ENCODE peak calls at places on chromosomes 12 and 14, in seven cellular contexts. T, U, Q, P, C, O and E are unnamed samples.

GRCh38 chr14:60514378-60515243 is 5.7 kb downstream of the SIX6 start:
- DNase-seq in T (no peak), U (no peak), Q (no peak), P (peak; percentile 17), C (no peak), O (peak; percentile 85), E (no peak)

GRCh38 chr12:55955344-55955743 is 10.5 kb downstream of the PMEL start:
- DNase-seq in T (no peak), U (no peak), Q (no peak), P (no peak), C (no peak), O (no peak), E (no peak)

GRCh38 chr12:6635856-6636521 is at the start of gene LPAR5:
- DNase-seq in T (peak; percentile 13), U (peak; percentile 91), Q (no peak), P (peak; percentile 48), C (no peak), O (no peak), E (peak; percentile 85)

GRCh38 chr12:63869656-63870055 is 25.2 kb downstream of the SRGAP1 start:
- DNase-seq in T (peak; percentile 19), U (no peak), Q (no peak), P (no peak), C (no peak), O (no peak), E (no peak)

GRCh38 chr12:76878899-76879709 is at the start of gene CSRP2:
- DNase-seq in T (peak; percentile 61), U (peak; percentile 89), Q (peak; percentile 63), P (peak; percentile 86), C (peak; percentile 61), O (peak; percentile 96), E (peak; percentile 91)

GRCh38 chr12:6775775-6776174 is 3.5 kb downstream of the LAG3 start:
- DNase-seq in T (no peak), U (no peak), Q (no peak), P (no peak), C (no peak), O (no peak), E (no peak)

GRCh38 chr14:74296037-74296467 is 6.7 kb downstream of the ABCD4 start:
- DNase-seq in T (no peak), U (no peak), Q (no peak), P (no peak), C (no peak), O (no peak), E (no peak)

GRCh38 chr12:115355301-115355700 is 671.3 kb upstream of the TBX3 start:
- DNase-seq in T (no peak), U (no peak), Q (no peak), P (no peak), C (no peak), O (no peak), E (no peak)

GRCh38 chr14:58820032-58820431 is 182.3 kb downstream of the DACT1 start:
- DNase-seq in T (no peak), U (no peak), Q (no peak), P (no peak), C (no peak), O (no peak), E (no peak)

GRCh38 chr12:53441040-53441833 is at the start of gene PRR13:
- DNase-seq in T (peak; percentile 99), U (peak; percentile 98), Q (peak; percentile 100), P (peak; percentile 99), C (peak; percentile 99), O (peak; percentile 96), E (peak; percentile 99)

GRCh38 chr14:105871590-105871989 is 345.2 kb downstream of the TMEM121 start:
- DNase-seq in T (no peak), U (no peak), Q (no peak), P (no peak), C (no peak), O (no peak), E (no peak)

GRCh38 chr12:42143401-42144173 is 1.1 kb downstream of the GXYLT1 start:
- DNase-seq in T (peak; percentile 33), U (no peak), Q (no peak), P (no peak), C (no peak), O (no peak), E (no peak)

GRCh38 chr12:31832740-31833540 is 104.1 kb upstream of the AMN1 start:
- DNase-seq in T (no peak), U (no peak), Q (no peak), P (no peak), C (peak; percentile 24), O (no peak), E (no peak)

GRCh38 chr14:98494582-98494981 is 777.4 kb downstream of the BCL11B start:
- DNase-seq in T (peak; percentile 1), U (peak; percentile 78), Q (peak; percentile 6), P (no peak), C (no peak), O (no peak), E (no peak)

GRCh38 chr12:71475280-71475679 is 35.7 kb downstream of the LGR5 start:
- DNase-seq in T (no peak), U (no peak), Q (peak; percentile 16), P (no peak), C (no peak), O (no peak), E (no peak)

GRCh38 chr12:69755302-69755701 is 16.6 kb downstream of the RAB3IP start:
- DNase-seq in T (no peak), U (no peak), Q (no peak), P (no peak), C (no peak), O (no peak), E (no peak)

GRCh38 chr14:23544511-23545447 is 6.8 kb downstream of the ZFHX2 start:
- DNase-seq in T (no peak), U (no peak), Q (no peak), P (no peak), C (no peak), O (no peak), E (no peak)

GRCh38 chr12:106980944-106981343 is 6.0 kb downstream of the MTERF2 start:
- DNase-seq in T (no peak), U (no peak), Q (no peak), P (no peak), C (no peak), O (no peak), E (no peak)

GRCh38 chr12:66915312-66915904 is 236.5 kb upstream of the GRIP1 start:
- DNase-seq in T (no peak), U (no peak), Q (no peak), P (no peak), C (no peak), O (no peak), E (no peak)

GRCh38 chr14:23727566-23728335 is 91.6 kb downstream of the DHRS2 start:
- DNase-seq in T (peak; percentile 62), U (peak; percentile 44), Q (peak; percentile 6), P (peak; percentile 63), C (no peak), O (no peak), E (no peak)

GRCh38 chr12:71392521-71393145 is 47.0 kb upstream of the LGR5 start:
- DNase-seq in T (peak; percentile 91), U (peak; percentile 59), Q (peak; percentile 52), P (peak; percentile 66), C (no peak), O (no peak), E (no peak)

GRCh38 chr14:77400216-77400615 is 23.0 kb downstream of the SAMD15 start:
- DNase-seq in T (no peak), U (no peak), Q (no peak), P (no peak), C (no peak), O (no peak), E (no peak)

GRCh38 chr14:68569970-68570409 is 222.9 kb downstream of the ZFP36L1 start:
- DNase-seq in T (peak; percentile 53), U (no peak), Q (no peak), P (no peak), C (no peak), O (no peak), E (no peak)

GRCh38 chr14:47227051-47227600 is 448.3 kb downstream of the MDGA2 start:
- DNase-seq in T (no peak), U (no peak), Q (no peak), P (no peak), C (no peak), O (no peak), E (no peak)

GRCh38 chr14:102591372-102591943 is 991 bp upstream of the RCOR1 start:
- DNase-seq in T (no peak), U (no peak), Q (no peak), P (no peak), C (peak; percentile 37), O (peak; percentile 43), E (peak; percentile 58)

GRCh38 chr14:34081576-34082136 is 130.8 kb upstream of the EGLN3 start:
- DNase-seq in T (peak; percentile 95), U (peak; percentile 74), Q (no peak), P (peak; percentile 56), C (no peak), O (no peak), E (no peak)

GRCh38 chr14:61472025-61472672 is 150.8 kb downstream of the PRKCH start:
- DNase-seq in T (peak; percentile 99), U (peak; percentile 84), Q (peak; percentile 95), P (peak; percentile 65), C (peak; percentile 48), O (no peak), E (peak; percentile 69)